ENCODE peak calls at places on chromosomes 13 and 19, in ten cellular contexts. E is HCT116, M is heart left ventricle, A is tibial nerve, V is Peyer's patch, B is breast epithelium, R is upper lobe of left lung, F is IMR-90, J is HepG2, O is A549. Q is an unnamed sample.

GRCh38 chr13:39692650-39693438 is 37.4 kb downstream of the COG6 start:
- DNase-seq in A (no peak), O (no peak), E (no peak), V (no peak), M (no peak), B (no peak), R (no peak), F (peak), J (no peak), Q (no peak)

GRCh38 chr13:59374720-59375119 is 789.0 kb downstream of the DIAPH3 start:
- DNase-seq in E (no peak), J (no peak), A (no peak), F (no peak), B (no peak), V (no peak), O (no peak), R (no peak), M (no peak), Q (no peak)

GRCh38 chr13:35210234-35210633 is 266.3 kb downstream of the MAB21L1 start:
- DNase-seq in R (no peak), F (no peak), J (no peak), A (no peak), V (no peak), O (no peak), B (no peak), M (no peak), E (no peak), Q (no peak)

GRCh38 chr19:2035590-2035991 is 15.5 kb downstream of the MKNK2 start:
- DNase-seq in F (no peak), B (no peak), R (peak), M (no peak), O (no peak), E (no peak), J (no peak), V (no peak), A (no peak), Q (no peak)

GRCh38 chr13:37143901-37144300 is 38.4 kb upstream of the CSNK1A1L start:
- DNase-seq in J (no peak), A (no peak), V (no peak), R (no peak), F (peak), B (no peak), O (no peak), M (no peak), E (no peak), Q (no peak)

GRCh38 chr13:43227721-43228120 is 204.3 kb downstream of the DNAJC15 start:
- DNase-seq in M (no peak), B (no peak), J (no peak), A (no peak), O (no peak), V (no peak), R (no peak), F (peak), E (no peak), Q (no peak)

GRCh38 chr19:32822916-32823746 is 46.4 kb downstream of the SLC7A9 start:
- DNase-seq in J (no peak), E (no peak), F (no peak), V (no peak), O (no peak), B (no peak), R (no peak), M (no peak), A (no peak), Q (no peak)

GRCh38 chr13:27182054-27182453 is 10.4 kb upstream of the USP12 start:
- DNase-seq in B (no peak), M (no peak), V (no peak), A (no peak), R (no peak), O (no peak), F (no peak), E (no peak), J (no peak), Q (no peak)

GRCh38 chr13:91398413-91399188 is at the start of gene GPC5:
- DNase-seq in O (peak), B (peak), J (peak), F (peak), E (peak), R (peak), A (peak), M (peak), V (peak), Q (peak)

GRCh38 chr13:100872761-100873160 is 198.2 kb upstream of the TMTC4 start:
- DNase-seq in F (peak), O (no peak), B (no peak), J (no peak), M (no peak), A (no peak), V (no peak), R (no peak), E (no peak), Q (no peak)

GRCh38 chr19:8821748-8822241 is 10.3 kb downstream of the ZNF558 start:
- DNase-seq in J (no peak), V (no peak), O (no peak), M (no peak), A (no peak), E (no peak), B (no peak), F (no peak), R (no peak), Q (no peak)

GRCh38 chr13:102131246-102131645 is 270.6 kb downstream of the FGF14 start:
- DNase-seq in A (no peak), R (no peak), E (no peak), F (no peak), O (no peak), J (no peak), V (no peak), B (no peak), M (no peak), Q (no peak)

GRCh38 chr13:51818771-51819511 is 15.0 kb upstream of the DHRS12 start:
- DNase-seq in M (no peak), F (peak), B (no peak), J (no peak), E (no peak), O (no peak), V (no peak), A (no peak), R (no peak), Q (no peak)

GRCh38 chr19:10412257-10412977 is 7.9 kb upstream of the PDE4A start:
- DNase-seq in O (no peak), B (no peak), E (no peak), V (no peak), R (no peak), M (no peak), F (no peak), J (no peak), A (no peak), Q (no peak)

GRCh38 chr13:53012707-53013106 is 15.9 kb upstream of the OLFM4 start:
- DNase-seq in E (no peak), F (no peak), O (no peak), B (no peak), M (no peak), R (no peak), V (no peak), A (no peak), J (no peak), Q (no peak)

DNA sequence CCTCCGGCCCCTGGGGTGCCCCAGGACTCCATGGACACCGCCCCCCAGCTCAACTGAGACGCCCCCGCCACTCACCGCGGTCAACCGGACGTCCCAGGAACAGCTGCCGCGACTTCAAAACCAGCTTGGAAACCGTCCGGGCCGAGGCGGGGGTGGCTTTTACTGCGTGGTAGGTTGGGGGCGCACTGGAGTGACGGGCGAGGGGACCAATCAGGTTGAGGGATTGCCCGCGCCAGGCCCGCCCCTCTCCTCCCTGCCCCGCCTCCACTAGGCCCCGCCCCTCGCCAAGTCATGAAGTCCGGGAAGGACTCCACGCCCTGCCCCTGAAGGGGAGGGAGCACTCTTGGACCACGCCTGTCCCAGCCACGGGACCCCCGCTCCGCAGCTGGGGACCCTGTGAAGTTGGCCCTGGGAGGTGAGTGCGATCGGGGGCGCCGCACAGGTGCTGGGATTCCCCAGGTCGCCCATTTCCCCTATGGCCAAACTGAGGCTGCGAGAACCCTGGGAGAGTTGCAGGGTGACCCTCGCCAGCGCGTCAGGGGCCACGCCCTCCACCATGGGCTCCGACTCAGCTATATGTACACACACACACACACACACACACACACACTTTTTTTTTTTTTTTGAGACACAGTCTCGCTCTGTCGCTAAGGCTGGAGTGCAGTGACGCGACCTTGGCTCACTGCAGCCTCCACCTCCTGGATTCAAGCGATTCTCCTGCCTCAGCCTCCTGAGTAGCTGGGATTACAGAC is at the start of gene PLIN3:
- DNase-seq in M (peak), B (peak), J (peak), V (peak), A (peak), F (peak), R (peak), E (peak), O (peak), Q (peak)
- TF ChIP-seq POLR2A in M (peak), B (no peak), J (peak), V (peak), A (peak), F (no peak), R (no peak), E (no peak), O (peak), Q (no peak)

DNA sequence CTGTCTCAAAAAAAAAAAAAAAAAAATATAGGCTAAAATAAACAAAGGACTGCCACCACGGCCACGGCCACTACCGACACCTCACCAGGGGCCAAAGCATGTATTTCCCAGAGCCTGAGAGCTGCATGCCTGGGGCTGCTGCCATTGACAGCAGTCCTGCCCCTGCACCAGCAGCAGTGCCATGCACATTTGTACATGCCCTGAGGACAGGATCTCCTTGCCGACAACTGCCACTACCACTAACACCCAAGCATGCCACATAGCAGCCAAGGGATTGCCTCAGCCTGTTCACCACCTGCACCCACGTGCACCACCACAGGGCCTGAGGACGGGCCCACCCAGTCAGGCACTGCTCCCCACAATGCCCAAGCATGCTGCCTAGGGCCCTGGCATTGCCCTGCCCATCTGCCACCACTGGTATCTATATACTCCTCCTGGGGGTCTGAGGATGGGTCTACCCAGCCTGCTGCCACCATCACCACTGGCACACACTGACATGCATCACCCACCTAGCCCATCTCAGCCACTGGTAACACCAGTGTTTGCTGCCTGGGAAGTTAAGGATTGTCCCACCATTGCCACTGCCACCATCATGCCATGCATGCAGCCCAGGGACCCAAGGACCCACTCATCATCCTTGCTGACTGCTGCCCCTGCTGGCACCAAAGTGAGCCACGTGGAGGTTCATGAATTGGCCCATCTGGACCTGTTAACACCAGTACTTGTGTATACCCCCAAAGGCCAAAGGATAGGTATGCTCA is 10.6 kb upstream of the NUP62 start:
- DNase-seq in R (no peak), A (no peak), O (no peak), F (no peak), J (no peak), B (no peak), M (no peak), E (no peak), V (no peak), Q (no peak)
- TF ChIP-seq CTCF in R (no peak), A (no peak), O (no peak), F (no peak), J (peak), B (no peak), M (no peak), E (peak), V (no peak), Q (no peak)

GRCh38 chr19:28427256-28428083 is 785.5 kb downstream of the UQCRFS1 start:
- DNase-seq in V (no peak), O (no peak), F (no peak), R (no peak), E (no peak), M (no peak), J (no peak), A (no peak), B (no peak), Q (no peak)
- TF ChIP-seq POLR2A in V (no peak), O (no peak), F (no peak), R (no peak), E (no peak), M (no peak), J (no peak), A (no peak), B (no peak), Q (no peak)

DNA sequence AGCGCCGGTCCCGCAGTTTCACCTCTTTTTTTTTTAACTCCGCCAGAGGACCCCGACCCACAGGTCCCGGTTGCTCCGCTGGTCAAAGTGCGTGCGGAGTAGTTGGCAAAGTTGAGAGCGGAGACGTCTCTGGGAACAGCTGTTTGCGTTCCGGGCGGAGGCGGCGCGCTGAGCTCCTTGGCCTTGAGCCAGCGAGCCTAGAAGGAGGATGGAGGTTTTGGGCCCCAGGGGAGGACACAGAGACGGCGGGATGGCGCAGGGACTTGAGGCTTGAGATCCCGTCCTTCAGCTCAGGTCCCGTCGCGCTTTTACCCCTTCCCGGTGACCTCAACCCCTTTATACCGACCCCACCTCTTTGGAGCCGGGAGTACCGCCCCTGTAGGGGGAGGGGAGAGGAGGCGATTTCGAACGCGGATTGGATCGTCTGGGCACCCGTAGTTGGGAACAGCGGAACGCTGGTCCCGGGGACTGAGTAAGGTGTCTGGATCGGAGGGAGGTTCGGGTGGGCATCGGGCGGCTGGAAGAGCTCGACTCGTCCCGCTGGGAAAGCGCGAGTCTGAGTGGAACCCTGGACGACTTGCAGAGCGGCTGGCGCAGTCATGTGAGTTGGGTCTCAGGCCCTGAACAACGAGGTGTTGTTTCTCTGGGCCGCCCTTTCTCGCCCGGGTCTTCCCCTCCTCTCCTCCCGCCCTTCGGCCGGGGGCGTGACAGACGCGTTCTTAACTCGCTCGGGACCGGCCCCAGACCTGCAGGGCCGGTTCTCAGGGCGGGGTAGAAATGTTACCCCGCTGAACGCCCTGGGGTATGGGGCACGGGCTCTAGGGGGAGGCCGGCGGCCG is at the start of gene WBP4:
- DNase-seq in F (peak), B (peak), J (peak), V (peak), E (peak), R (peak), O (peak), A (peak), M (peak), Q (peak)
- TF ChIP-seq CTCF in F (peak), B (no peak), J (no peak), V (no peak), E (no peak), R (peak), O (no peak), A (peak), M (no peak), Q (no peak)

GRCh38 chr19:16571283-16571682 is 932 bp downstream of the SLC35E1 start:
- DNase-seq in O (no peak), F (peak), E (no peak), J (peak), V (no peak), A (no peak), M (no peak), B (no peak), R (no peak), Q (no peak)

GRCh38 chr19:16572332-16573211 is at the start of gene SLC35E1:
- DNase-seq in V (peak), E (peak), O (peak), A (peak), R (peak), M (peak), J (peak), B (peak), F (peak), Q (peak)

GRCh38 chr19:16573296-16573695 is 1.1 kb upstream of the SLC35E1 start:
- DNase-seq in O (no peak), M (no peak), A (no peak), F (no peak), E (no peak), V (no peak), R (no peak), J (no peak), B (no peak), Q (no peak)

GRCh38 chr19:16569609-16570320 is 2.5 kb downstream of the SLC35E1 start:
- DNase-seq in V (no peak), O (no peak), B (no peak), A (no peak), R (no peak), E (no peak), F (no peak), J (no peak), M (no peak), Q (no peak)

GRCh38 chr19:16571689-16572331 is 405 bp downstream of the SLC35E1 start:
- DNase-seq in A (no peak), J (no peak), B (no peak), V (no peak), O (no peak), R (no peak), E (no peak), M (no peak), F (peak), Q (no peak)
- TF ChIP-seq POLR2A in A (no peak), J (no peak), B (no peak), V (no peak), O (peak), R (no peak), E (no peak), M (no peak), F (no peak), Q (no peak)

GRCh38 chr13:114000151-114001040 is 26.5 kb upstream of the C13orf46 start:
- DNase-seq in B (no peak), O (no peak), E (no peak), F (no peak), J (no peak), V (no peak), M (no peak), R (peak), A (no peak), Q (no peak)
- TF ChIP-seq CTCF in B (no peak), O (no peak), E (no peak), F (no peak), J (no peak), V (no peak), M (no peak), R (no peak), A (no peak), Q (no peak)